ENCODE peak calls at places on chromosomes 16 and 17, in seven cellular contexts. W is tibial nerve, D is dorsolateral prefrontal cortex, S is fibroblast of the aortic adventitia, I is B cell, U is stomach, N is esophagus muscularis mucosa. P is an unnamed sample.

GRCh38 chr16:47519037-47519436 is 57.9 kb downstream of the PHKB start:
- DNase-seq in W (no peak), D (no peak), S (no peak), I (no peak), U (no peak), N (no peak), P (no peak)

GRCh38 chr16:57260294-57260929 is 15.4 kb downstream of the ARL2BP start:
- DNase-seq in W (no peak), D (peak; percentile 73), S (peak; percentile 73), I (no peak), U (peak; percentile 24), N (no peak), P (no peak)

GRCh38 chr17:76726766-76727718 is at the start of gene METTL23:
- DNase-seq in W (peak; percentile 82), D (peak; percentile 53), S (peak; percentile 75), I (no peak), U (peak; percentile 88), N (peak; percentile 94), P (no peak)

GRCh38 chr17:21353326-21354010 is 22.7 kb upstream of the KCNJ12 start:
- DNase-seq in W (peak; percentile 36), D (no peak), S (peak; percentile 82), I (no peak), U (no peak), N (no peak), P (no peak)

GRCh38 chr17:48603959-48604769 is 622 bp downstream of the HOXB6 start:
- DNase-seq in W (no peak), D (no peak), S (no peak), I (no peak), U (no peak), N (no peak), P (no peak)

GRCh38 chr17:52681486-52681885 is 523.0 kb upstream of the CA10 start:
- DNase-seq in W (no peak), D (no peak), S (no peak), I (no peak), U (no peak), N (no peak), P (no peak)

GRCh38 chr17:81527591-81528383 is at the start of gene FSCN2:
- DNase-seq in W (no peak), D (no peak), S (no peak), I (no peak), U (peak; percentile 42), N (no peak), P (no peak)

GRCh38 chr16:9567674-9568073 is 476.2 kb downstream of the HAPSTR1 start:
- DNase-seq in W (no peak), D (no peak), S (no peak), I (no peak), U (no peak), N (no peak), P (no peak)

GRCh38 chr16:73172621-73173312 is 124.8 kb upstream of the ZFHX3 start:
- DNase-seq in W (peak; percentile 83), D (peak; percentile 42), S (peak; percentile 98), I (no peak), U (peak; percentile 93), N (no peak), P (no peak)

GRCh38 chr16:24054649-24055560 is 201.2 kb upstream of the CACNG3 start:
- DNase-seq in W (no peak), D (no peak), S (no peak), I (no peak), U (no peak), N (no peak), P (no peak)

GRCh38 chr16:85773044-85773443 is 22.1 kb upstream of the C16orf74 start:
- DNase-seq in W (no peak), D (no peak), S (no peak), I (no peak), U (no peak), N (no peak), P (no peak)

GRCh38 chr17:78125138-78125913 is 3.2 kb downstream of the TMC6 start:
- DNase-seq in W (no peak), D (no peak), S (no peak), I (peak; percentile 33), U (no peak), N (no peak), P (no peak)

GRCh38 chr17:78124081-78124835 is 4.3 kb downstream of the TMC6 start:
- DNase-seq in W (no peak), D (no peak), S (no peak), I (peak; percentile 87), U (no peak), N (no peak), P (no peak)

GRCh38 chr17:78125976-78126894 is 2.3 kb downstream of the TMC6 start:
- DNase-seq in W (no peak), D (no peak), S (no peak), I (no peak), U (no peak), N (no peak), P (no peak)

GRCh38 chr17:78123258-78123929 is 5.2 kb downstream of the TMC6 start:
- DNase-seq in W (no peak), D (no peak), S (no peak), I (no peak), U (no peak), N (no peak), P (no peak)

GRCh38 chr17:78124836-78125137 is 3.8 kb downstream of the TMC6 start:
- DNase-seq in W (no peak), D (no peak), S (no peak), I (no peak), U (no peak), N (no peak), P (no peak)
- TF ChIP-seq CTCF in W (no peak), D (no peak), S (no peak), I (no peak), U (no peak), N (no peak), P (no peak)

GRCh38 chr17:13017623-13018462 is at the start of gene ELAC2:
- DNase-seq in W (peak; percentile 95), D (peak; percentile 98), S (peak; percentile 99), I (peak; percentile 97), U (peak; percentile 97), N (peak; percentile 99), P (peak; percentile 89)
- TF ChIP-seq CTCF in W (peak; percentile 67), D (peak; percentile 45), S (no peak), I (peak; percentile 20), U (no peak), N (no peak), P (no peak)

GRCh38 chr17:57859601-57860413 is 10.0 kb upstream of the MRPS23 start:
- DNase-seq in W (no peak), D (no peak), S (no peak), I (no peak), U (no peak), N (no peak), P (no peak)
- TF ChIP-seq CTCF in W (no peak), D (no peak), S (no peak), I (no peak), U (no peak), N (no peak), P (no peak)

GRCh38 chr16:67378642-67379041 is 14.7 kb downstream of the TPPP3 start:
- DNase-seq in W (no peak), D (no peak), S (no peak), I (no peak), U (no peak), N (no peak), P (no peak)
- TF ChIP-seq CTCF in W (no peak), D (no peak), S (no peak), I (no peak), U (no peak), N (no peak), P (no peak)

P was measured in epithelial cell of proximal tubule.